ENCODE peak calls at places on chromosomes 3 and 15, in five cellular contexts. C, B, S, H and J are unnamed samples.

GRCh38 chr15:67883228-67883773 is 43.5 kb upstream of the RNU6-1 start:
- DNase-seq in H (no peak), S (no peak), C (no peak), B (no peak), J (no peak)

GRCh38 chr3:30544811-30545210 is 61.6 kb upstream of the TGFBR2 start:
- DNase-seq in S (peak; percentile 7), H (no peak), C (no peak), B (peak; percentile 79), J (no peak)

GRCh38 chr15:31434418-31435255 is 108.0 kb downstream of the KLF13 start:
- DNase-seq in S (no peak), H (peak; percentile 95), B (peak; percentile 89), C (peak; percentile 63), J (no peak)

GRCh38 chr3:21962456-21962855 is 211.4 kb upstream of the ZNF385D start:
- DNase-seq in H (no peak), B (peak; percentile 9), C (no peak), S (no peak), J (no peak)

GRCh38 chr3:139588450-139588849 is 48.9 kb upstream of the RBP1 start:
- DNase-seq in C (no peak), B (no peak), S (no peak), H (no peak), J (peak; percentile 91)

GRCh38 chr3:56291244-56291680 is 177.0 kb downstream of the ERC2 start:
- DNase-seq in C (no peak), H (peak; percentile 36), S (no peak), B (peak; percentile 95), J (no peak)

GRCh38 chr15:100124936-100125626 is 216.7 kb downstream of the ADAMTS17 start:
- DNase-seq in C (no peak), H (no peak), S (no peak), B (no peak), J (no peak)

GRCh38 chr3:25156526-25157075 is 271.5 kb upstream of the RARB start:
- DNase-seq in B (peak; percentile 49), C (no peak), S (peak; percentile 2), H (no peak), J (peak; percentile 51)

GRCh38 chr15:63560741-63561448 is 36.3 kb upstream of the FBXL22 start:
- DNase-seq in C (no peak), B (no peak), S (no peak), H (peak; percentile 56), J (no peak)

GRCh38 chr15:31361764-31362120 is 35.1 kb downstream of the KLF13 start:
- DNase-seq in S (no peak), B (no peak), H (no peak), C (no peak), J (no peak)

GRCh38 chr15:75844629-75845390 is 1.6 kb downstream of the UBE2Q2 start:
- DNase-seq in C (no peak), H (no peak), S (no peak), B (no peak), J (no peak)

GRCh38 chr3:16441306-16441898 is 72.1 kb downstream of the RFTN1 start:
- DNase-seq in B (peak; percentile 42), C (no peak), H (no peak), S (no peak), J (no peak)

GRCh38 chr3:56899851-56900250 is 98.1 kb upstream of the ARHGEF3 start:
- DNase-seq in H (no peak), C (no peak), B (no peak), S (no peak), J (no peak)

GRCh38 chr3:184334470-184335158 is 2.8 kb upstream of the FAM131A start:
- DNase-seq in C (no peak), H (no peak), S (no peak), B (peak; percentile 54), J (no peak)

GRCh38 chr15:92682772-92683510 is 27.4 kb upstream of the FAM174B start:
- DNase-seq in B (peak; percentile 36), H (no peak), S (no peak), C (no peak), J (no peak)

GRCh38 chr3:44950273-44950672 is 25.7 kb downstream of the ZDHHC3 start:
- DNase-seq in H (no peak), B (no peak), S (no peak), C (no peak), J (no peak)

GRCh38 chr3:61608072-61608471 is 46.7 kb downstream of the PTPRG start:
- DNase-seq in B (no peak), S (no peak), C (no peak), H (no peak), J (no peak)

GRCh38 chr3:4494807-4495200 is 1.7 kb downstream of the ITPR1 start:
- DNase-seq in C (no peak), H (peak; percentile 54), B (no peak), S (no peak), J (no peak)

GRCh38 chr15:44710236-44711088 is 661 bp downstream of the PATL2 start:
- DNase-seq in H (peak; percentile 91), C (peak; percentile 43), B (peak; percentile 52), S (peak; percentile 19), J (no peak)

GRCh38 chr3:146746190-146746589 is 141.0 kb upstream of the PLSCR5 start:
- DNase-seq in S (no peak), C (no peak), H (no peak), B (peak; percentile 62), J (no peak)

GRCh38 chr15:84570164-84570692 is 30.6 kb upstream of the ZSCAN2 start:
- DNase-seq in C (peak; percentile 61), S (peak; percentile 18), B (no peak), H (peak; percentile 36), J (peak; percentile 72)

GRCh38 chr15:66730168-66731014 is 28.4 kb downstream of the SMAD6 start:
- DNase-seq in C (no peak), S (no peak), H (no peak), B (peak; percentile 55), J (no peak)

GRCh38 chr3:31704651-31705179 is 172.0 kb downstream of the STT3B start:
- DNase-seq in C (peak; percentile 82), S (peak; percentile 14), H (no peak), B (peak; percentile 47), J (no peak)

GRCh38 chr3:52385157-52385556 is 59.7 kb downstream of the SEMA3G start:
- DNase-seq in C (no peak), S (no peak), H (peak; percentile 77), B (peak; percentile 10), J (peak; percentile 96)

GRCh38 chr3:10395671-10396070 is 74.8 kb upstream of the SEC13 start:
- DNase-seq in H (peak; percentile 18), S (no peak), C (no peak), B (no peak), J (no peak)

GRCh38 chr3:1532935-1533606 is 440.2 kb downstream of the CNTN6 start:
- DNase-seq in C (no peak), S (no peak), H (peak; percentile 1), B (no peak), J (no peak)

GRCh38 chr3:123089611-123090301 is 22.9 kb downstream of the PDIA5 start:
- DNase-seq in C (peak; percentile 89), B (peak; percentile 71), S (peak; percentile 14), H (no peak), J (peak; percentile 45)

GRCh38 chr3:12966847-12967750 is 106.1 kb downstream of the IQSEC1 start:
- DNase-seq in H (no peak), C (no peak), S (no peak), B (peak; percentile 25), J (no peak)

GRCh38 chr15:88637841-88638625 is 783 bp upstream of the ISG20 start:
- DNase-seq in B (no peak), H (no peak), S (no peak), C (no peak), J (no peak)
- H3K4me3 ChIP-seq in B (peak overlapping the region; percentile 65), H (peak overlapping the region; percentile 63), S (peak overlapping the region; percentile 52), C (peak overlapping the region; percentile 58), J (no peak overlapping the region)

GRCh38 chr3:49721861-49722781 is 1.6 kb downstream of the GMPPB start:
- DNase-seq in S (no peak), C (no peak), H (no peak), B (no peak), J (no peak)
- H3K4me3 ChIP-seq in S (no peak overlapping the region), C (no peak overlapping the region), H (peak overlapping the region; percentile 87), B (peak overlapping the region; percentile 100), J (peak overlapping the region; percentile 97)

DNA sequence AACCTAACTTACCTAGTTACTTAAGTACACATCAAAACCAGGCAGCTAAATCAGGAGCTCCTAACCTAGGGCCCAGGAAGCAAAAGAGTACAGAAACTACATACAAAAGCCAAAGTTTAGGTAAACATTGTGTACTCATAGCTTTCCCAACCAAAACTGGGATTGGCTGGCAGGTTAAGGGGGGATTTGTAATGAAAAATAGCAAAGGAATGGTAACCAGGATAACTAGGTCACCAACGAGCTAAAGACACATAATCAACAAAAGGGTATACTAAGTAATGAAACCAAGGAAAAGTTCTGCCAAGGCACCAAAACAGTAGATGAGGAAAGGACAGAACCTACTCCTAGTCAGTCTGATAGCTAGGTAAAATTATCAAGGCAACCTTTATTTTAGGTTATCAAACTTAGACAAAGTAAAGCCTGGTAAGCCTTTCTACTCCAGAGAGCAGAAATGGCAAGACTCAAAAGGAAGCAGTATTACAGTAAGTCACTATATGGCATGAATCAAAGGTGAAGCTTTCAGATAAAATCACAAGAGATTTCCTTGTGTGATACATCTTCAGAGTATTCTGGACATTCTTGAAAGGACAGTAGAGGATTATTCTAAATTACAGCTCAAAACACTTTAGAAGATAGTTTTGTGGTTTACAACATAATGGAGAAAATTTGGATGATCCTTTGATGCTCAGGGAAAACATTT is 10.2 kb downstream of the TRA2B start:
- DNase-seq in B (no peak), H (no peak), S (no peak), C (no peak), J (no peak)
- H3K4me3 ChIP-seq in B (no peak overlapping the region), H (no peak overlapping the region), S (peak overlapping the region; percentile 33), C (no peak overlapping the region), J (peak overlapping the region; percentile 92)

GRCh38 chr15:51737538-51738305 is at the start of gene LYSMD2:
- DNase-seq in C (peak; percentile 78), S (peak; percentile 43), H (peak; percentile 80), B (no peak), J (peak; percentile 80)

GRCh38 chr15:51735611-51736010 is 1.8 kb downstream of the LYSMD2 start:
- DNase-seq in C (no peak), H (peak; percentile 45), S (no peak), B (no peak), J (no peak)

GRCh38 chr15:51736069-51736468 is 1.4 kb downstream of the LYSMD2 start:
- DNase-seq in S (no peak), H (peak; percentile 86), C (no peak), B (no peak), J (no peak)

GRCh38 chr15:51738553-51738952 is 1.1 kb upstream of the LYSMD2 start:
- DNase-seq in S (no peak), B (no peak), C (no peak), H (no peak), J (no peak)

GRCh38 chr15:51736646-51737537 is 563 bp downstream of the LYSMD2 start:
- DNase-seq in H (peak; percentile 77), S (no peak), B (no peak), C (peak; percentile 53), J (peak; percentile 76)
- H3K4me3 ChIP-seq in H (peak overlapping the region; percentile 66), S (peak overlapping the region; percentile 81), B (peak overlapping the region; percentile 73), C (peak overlapping the region; percentile 86), J (peak overlapping the region; percentile 61)